ENCODE peak calls at places on chromosomes 4 and X, in ten cellular contexts. M is A673, S is fibroblast of the aortic adventitia, N is right atrium auricular region, P is lower leg skin, E is tibial nerve, R is endothelial cell of umbilical vein, I is left ventricle myocardium inferior, Z is endothelial cell, X is HFF-Myc. V is an unnamed sample.

GRCh38 chrX:130878350-130879341 is 24.4 kb downstream of the ENOX2 start:
- DNase-seq in M (no peak), S (peak; percentile 93), N (no peak), P (no peak), E (no peak), R (peak; percentile 35), I (no peak), Z (no peak), X (peak; percentile 63), V (no peak)

GRCh38 chr4:79164961-79165610 is 160.8 kb downstream of the NAA11 start:
- DNase-seq in M (no peak), S (no peak), N (no peak), P (no peak), E (no peak), R (no peak), I (no peak), Z (no peak), X (no peak), V (no peak)

GRCh38 chr4:53863163-53863562 is 201.2 kb downstream of the CHIC2 start:
- DNase-seq in M (no peak), S (peak; percentile 92), N (no peak), P (no peak), E (peak; percentile 34), R (no peak), I (peak; percentile 32), Z (no peak), X (no peak), V (no peak)

GRCh38 chr4:37767546-37767945 is 58.9 kb upstream of the PGM2 start:
- DNase-seq in M (peak; percentile 47), S (peak; percentile 35), N (peak; percentile 70), P (peak; percentile 64), E (peak; percentile 43), R (peak; percentile 9), I (peak; percentile 66), Z (no peak), X (no peak), V (no peak)

GRCh38 chr4:152938237-152938969 is 2.3 kb downstream of the FHDC1 start:
- DNase-seq in M (no peak), S (no peak), N (no peak), P (no peak), E (no peak), R (no peak), I (no peak), Z (no peak), X (no peak), V (no peak)

GRCh38 chrX:13000311-13000811 is 25.5 kb downstream of the TMSB4X start:
- DNase-seq in M (peak; percentile 87), S (no peak), N (no peak), P (no peak), E (no peak), R (no peak), I (no peak), Z (no peak), X (no peak), V (no peak)

GRCh38 chr4:40205259-40206198 is 8.7 kb downstream of the RHOH start:
- DNase-seq in M (no peak), S (no peak), N (no peak), P (no peak), E (no peak), R (no peak), I (no peak), Z (no peak), X (no peak), V (no peak)

GRCh38 chr4:146049802-146050201 is 111.2 kb upstream of the ZNF827 start:
- DNase-seq in M (no peak), S (no peak), N (no peak), P (no peak), E (no peak), R (no peak), I (no peak), Z (no peak), X (no peak), V (no peak)

GRCh38 chr4:165301833-165302232 is 25.6 kb upstream of the MSMO1 start:
- DNase-seq in M (no peak), S (peak; percentile 35), N (no peak), P (no peak), E (no peak), R (peak; percentile 26), I (no peak), Z (no peak), X (no peak), V (no peak)

GRCh38 chr4:37068580-37068979 is 176.0 kb upstream of the NWD2 start:
- DNase-seq in M (peak; percentile 2), S (no peak), N (no peak), P (no peak), E (no peak), R (no peak), I (no peak), Z (peak; percentile 58), X (no peak), V (no peak)

DNA sequence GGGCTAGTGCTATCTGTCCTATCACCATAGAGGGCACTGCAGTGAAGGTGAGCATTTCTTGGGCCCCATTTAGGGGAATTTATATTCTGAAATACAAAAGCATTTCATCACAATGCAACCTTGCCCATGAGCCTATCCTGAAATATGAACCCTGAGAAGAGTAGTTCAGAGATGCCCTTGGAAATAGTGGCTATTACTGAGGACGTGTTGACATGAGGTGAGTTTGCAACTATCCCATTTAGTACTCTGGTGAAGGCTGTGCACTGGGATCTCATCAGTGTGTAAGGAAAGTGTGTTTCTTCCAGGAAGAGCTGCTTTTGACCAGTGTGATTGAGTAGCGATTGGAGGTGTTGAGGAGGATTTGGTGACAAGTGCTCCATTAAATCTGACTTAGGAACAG is 149.3 kb upstream of the EOLA2 start:
- DNase-seq in M (no peak), S (no peak), N (no peak), P (no peak), E (no peak), R (no peak), I (no peak), Z (no peak), X (no peak), V (no peak)
- TF ChIP-seq CTCF in M (no peak), S (no peak), N (no peak), P (no peak), E (no peak), R (no peak), I (no peak), Z (no peak), X (no peak), V (no peak)

DNA sequence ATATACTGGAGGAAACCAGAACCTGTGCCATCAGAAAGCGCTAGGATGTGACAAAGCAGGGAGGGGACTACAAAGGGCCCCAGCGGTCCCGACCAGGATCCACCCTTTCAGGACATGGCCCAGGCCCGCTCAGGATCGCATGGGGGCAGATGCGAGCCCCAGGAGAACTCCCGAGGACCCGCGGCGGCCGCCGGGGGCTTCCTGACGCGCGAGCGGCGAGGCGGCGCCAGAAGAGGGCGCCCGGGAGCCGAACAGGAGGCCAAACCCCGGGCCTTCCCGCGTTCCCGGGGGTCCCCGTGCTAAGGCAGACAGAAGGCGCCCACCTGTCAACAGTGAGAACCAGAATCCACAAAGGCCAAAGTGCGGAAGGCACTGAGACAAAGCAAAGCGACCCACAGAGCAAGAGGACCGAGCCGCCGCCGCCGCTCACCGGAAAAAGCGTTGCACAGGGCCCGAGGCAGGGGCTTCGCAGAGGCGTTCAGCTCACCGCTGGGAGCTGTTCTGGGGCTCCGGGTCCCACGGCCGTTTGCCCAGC is 7.3 kb upstream of the OPN1LW start:
- DNase-seq in M (peak; percentile 66), S (peak; percentile 16), N (peak; percentile 73), P (peak; percentile 26), E (peak; percentile 40), R (peak; percentile 54), I (peak; percentile 64), Z (peak; percentile 84), X (no peak), V (peak; percentile 71)
- TF ChIP-seq CTCF in M (peak; percentile 79), S (peak; percentile 55), N (peak; percentile 68), P (no peak), E (peak; percentile 71), R (peak; percentile 76), I (peak; percentile 81), Z (peak; percentile 47), X (peak; percentile 63), V (no peak)

GRCh38 chr4:16881151-16881884 is 17.1 kb downstream of the LDB2 start:
- DNase-seq in M (no peak), S (no peak), N (no peak), P (no peak), E (no peak), R (no peak), I (no peak), Z (no peak), X (no peak), V (no peak)

GRCh38 chr4:16883816-16884215 is 14.6 kb downstream of the LDB2 start:
- DNase-seq in M (no peak), S (no peak), N (no peak), P (no peak), E (no peak), R (no peak), I (no peak), Z (no peak), X (no peak), V (no peak)

GRCh38 chr4:16887887-16888286 is 10.6 kb downstream of the LDB2 start:
- DNase-seq in M (no peak), S (no peak), N (no peak), P (no peak), E (no peak), R (no peak), I (no peak), Z (no peak), X (no peak), V (no peak)

GRCh38 chr4:16889945-16890344 is 8.5 kb downstream of the LDB2 start:
- DNase-seq in M (no peak), S (no peak), N (no peak), P (no peak), E (no peak), R (peak; percentile 16), I (no peak), Z (no peak), X (no peak), V (no peak)

DNA sequence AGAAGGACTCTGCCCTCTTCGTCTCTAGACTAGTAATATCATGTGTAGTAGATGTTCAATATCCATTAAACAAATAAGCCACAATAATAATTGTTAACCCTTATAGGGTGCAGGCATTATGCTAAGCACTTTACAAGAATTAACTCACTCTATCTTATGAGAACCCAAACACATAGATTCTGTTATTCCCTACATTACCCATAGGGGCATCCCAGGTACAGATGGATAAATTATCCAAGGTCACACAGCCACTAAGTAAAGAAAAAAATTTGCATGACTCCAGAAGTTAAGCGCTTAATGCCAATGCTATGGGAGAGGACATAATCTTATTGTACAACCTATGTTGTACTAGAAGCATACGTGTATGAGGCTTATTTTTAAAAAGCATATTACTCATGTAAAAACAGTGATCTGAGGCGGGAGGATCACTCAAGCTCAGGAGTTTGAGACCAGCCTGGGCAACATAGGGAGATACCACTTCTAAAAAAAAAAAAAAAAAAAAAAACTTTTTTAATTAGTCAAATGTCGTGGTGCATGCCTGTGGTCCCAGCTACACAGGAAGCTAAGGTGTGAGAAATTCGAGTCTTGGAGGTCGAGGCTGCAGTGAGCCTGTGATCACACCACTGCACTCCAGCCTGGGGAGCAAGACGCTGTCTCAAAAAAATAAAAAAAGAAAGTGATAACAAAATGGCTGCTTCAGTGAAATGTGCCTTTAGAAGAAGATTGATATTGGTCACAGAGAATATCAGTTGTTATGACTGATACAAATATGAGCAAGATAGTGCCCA is 13.6 kb downstream of the LDB2 start:
- DNase-seq in M (peak; percentile 23), S (no peak), N (no peak), P (no peak), E (no peak), R (no peak), I (no peak), Z (no peak), X (no peak), V (no peak)
- TF ChIP-seq CTCF in M (peak; percentile 36), S (no peak), N (no peak), P (no peak), E (no peak), R (no peak), I (no peak), Z (peak; percentile 50), X (peak; percentile 9), V (no peak)

GRCh38 chrX:148049441-148049840 is 68.3 kb downstream of the FMR1NB start:
- DNase-seq in M (peak; percentile 60), S (peak; percentile 47), N (no peak), P (no peak), E (no peak), R (peak; percentile 36), I (no peak), Z (peak; percentile 3), X (no peak), V (no peak)
- TF ChIP-seq CTCF in M (peak; percentile 66), S (peak; percentile 56), N (peak; percentile 19), P (no peak), E (peak; percentile 44), R (no peak), I (peak; percentile 63), Z (peak; percentile 35), X (peak; percentile 20), V (no peak)

V was measured in activated B cell treated with CpG ODN at 0.5 μM for 24 hours.